ENCODE peak calls at places on chromosome 9, in five cellular contexts. F, R, Q, G and J are unnamed samples.

GRCh38 chr9:21661626-21662025 is 140.8 kb upstream of the MTAP start:
- DNase-seq in R (no peak), Q (no peak), F (no peak), G (no peak), J (no peak)

GRCh38 chr9:38079410-38080105 is 10.5 kb upstream of the SHB start:
- DNase-seq in G (peak; percentile 59), F (peak; percentile 53), Q (no peak), R (no peak), J (no peak)

GRCh38 chr9:128125575-128126354 is 1.8 kb downstream of the PTGES2 start:
- DNase-seq in Q (peak; percentile 3), G (no peak), F (no peak), R (no peak), J (no peak)

GRCh38 chr9:134024828-134025605 is at the start of gene BRD3OS:
- DNase-seq in Q (peak; percentile 96), R (peak; percentile 97), G (peak; percentile 100), F (peak; percentile 92), J (peak; percentile 93)

GRCh38 chr9:20618361-20618799 is 3.9 kb downstream of the MLLT3 start:
- DNase-seq in Q (no peak), F (no peak), G (peak; percentile 85), R (no peak), J (peak; percentile 22)

GRCh38 chr9:25094518-25094917 is 548.8 kb upstream of the IZUMO3 start:
- DNase-seq in R (no peak), Q (no peak), F (no peak), G (no peak), J (no peak)

GRCh38 chr9:136606687-136607333 is 55.9 kb upstream of the EGFL7 start:
- DNase-seq in Q (no peak), F (no peak), G (no peak), R (no peak), J (no peak)

GRCh38 chr9:128523199-128523925 is 18.8 kb downstream of the GLE1 start:
- DNase-seq in Q (peak; percentile 41), R (peak; percentile 77), F (no peak), G (no peak), J (peak; percentile 44)

GRCh38 chr9:106860731-106861584 is 2.0 kb upstream of the ZNF462 start:
- DNase-seq in G (no peak), R (no peak), F (no peak), Q (peak; percentile 35), J (no peak)

GRCh38 chr9:19441730-19442129 is 32.9 kb downstream of the ACER2 start:
- DNase-seq in R (no peak), Q (no peak), F (no peak), G (no peak), J (no peak)

GRCh38 chr9:99076483-99077171 is 28.3 kb upstream of the TGFBR1 start:
- DNase-seq in G (no peak), R (no peak), Q (no peak), F (no peak), J (no peak)

GRCh38 chr9:126861707-126862460 is 1.4 kb downstream of the ZBTB34 start:
- DNase-seq in Q (no peak), F (no peak), G (peak; percentile 67), R (no peak), J (no peak)

GRCh38 chr9:135602789-135603481 is 36.4 kb downstream of the GLT6D1 start:
- DNase-seq in R (no peak), F (no peak), G (peak; percentile 22), Q (no peak), J (no peak)

GRCh38 chr9:28999057-28999456 is 1425.8 kb upstream of the C9orf72 start:
- DNase-seq in F (no peak), R (no peak), Q (no peak), G (no peak), J (no peak)

GRCh38 chr9:15724006-15724405 is 171.2 kb downstream of the CCDC171 start:
- DNase-seq in R (no peak), F (no peak), Q (no peak), G (peak; percentile 24), J (no peak)

GRCh38 chr9:74824654-74825053 is 63.1 kb downstream of the TRPM6 start:
- DNase-seq in F (peak; percentile 40), G (peak; percentile 23), Q (no peak), R (no peak), J (no peak)

GRCh38 chr9:84271004-84271886 is 69.3 kb downstream of the SLC28A3 start:
- DNase-seq in Q (peak; percentile 22), G (peak; percentile 75), F (peak; percentile 41), R (no peak), J (no peak)

GRCh38 chr9:117121331-117121730 is 293.5 kb downstream of the ASTN2 start:
- DNase-seq in Q (no peak), F (no peak), R (peak; percentile 21), G (no peak), J (no peak)

GRCh38 chr9:125550216-125550614 is 156.8 kb downstream of the MAPKAP1 start:
- DNase-seq in Q (no peak), G (peak; percentile 33), R (no peak), F (no peak), J (no peak)

GRCh38 chr9:92506184-92506857 is 24.0 kb upstream of the ASPN start:
- DNase-seq in F (peak; percentile 55), Q (no peak), G (peak; percentile 92), R (no peak), J (no peak)

GRCh38 chr9:34986541-34987047 is 3.0 kb upstream of the DNAJB5 start:
- DNase-seq in R (peak; percentile 54), Q (peak; percentile 21), F (no peak), G (no peak), J (peak; percentile 20)